ENCODE peak calls at places on chromosomes 2 and 18, in seven cellular contexts. A is foreskin keratinocyte; N is fibroblast of lung; Z is HCT116; T is endothelial cell of umbilical vein; O is A673; V is CD8-positive, alpha-beta T cell. X is an unnamed sample.

GRCh38 chr18:49743296-49743567 is 70.1 kb downstream of the ACAA2 start:
- DNase-seq in A (no peak), N (no peak), Z (no peak), T (no peak), O (no peak), V (no peak), X (no peak)

GRCh38 chr2:221915926-221916325 is 343.8 kb upstream of the EPHA4 start:
- DNase-seq in A (no peak), N (no peak), Z (no peak), T (peak; percentile 43), O (no peak), V (no peak), X (no peak)

GRCh38 chr2:26721267-26722032 is 28.9 kb downstream of the KCNK3 start:
- DNase-seq in A (no peak), N (no peak), Z (no peak), T (no peak), O (no peak), V (no peak), X (peak; percentile 32)

GRCh38 chr2:165307317-165307716 is 68.1 kb downstream of the SCN2A start:
- DNase-seq in A (no peak), N (no peak), Z (no peak), T (no peak), O (no peak), V (no peak), X (no peak)

GRCh38 chr2:233498126-233498525 is 68.5 kb downstream of the USP40 start:
- DNase-seq in A (no peak), N (no peak), Z (no peak), T (no peak), O (no peak), V (no peak), X (no peak)

GRCh38 chr2:43041661-43042360 is 184.6 kb downstream of the ZFP36L2 start:
- DNase-seq in A (peak; percentile 94), N (peak; percentile 98), Z (no peak), T (peak; percentile 98), O (peak; percentile 93), V (no peak), X (peak; percentile 95)

GRCh38 chr18:23302514-23302851 is 150.6 kb upstream of the RIOK3 start:
- DNase-seq in A (no peak), N (no peak), Z (no peak), T (no peak), O (no peak), V (no peak), X (no peak)

GRCh38 chr2:227415538-227416424 is 28.0 kb upstream of the SCYGR1 start:
- DNase-seq in A (peak; percentile 60), N (peak; percentile 85), Z (no peak), T (peak; percentile 85), O (peak; percentile 92), V (no peak), X (no peak)

GRCh38 chr2:162175720-162176119 is 23.7 kb upstream of the GCG start:
- DNase-seq in A (no peak), N (no peak), Z (no peak), T (no peak), O (no peak), V (no peak), X (no peak)

GRCh38 chr2:68912732-68913131 is 40.0 kb downstream of the GKN2 start:
- DNase-seq in A (no peak), N (no peak), Z (no peak), T (no peak), O (no peak), V (peak; percentile 13), X (no peak)

GRCh38 chr2:238724728-238725127 is 123.2 kb upstream of the TWIST2 start:
- DNase-seq in A (no peak), N (no peak), Z (no peak), T (no peak), O (no peak), V (no peak), X (no peak)

GRCh38 chr18:23114911-23115310 is 20.4 kb upstream of the CABLES1 start:
- DNase-seq in A (no peak), N (peak; percentile 43), Z (no peak), T (peak; percentile 36), O (no peak), V (no peak), X (no peak)

GRCh38 chr2:174780191-174780590 is 15.9 kb upstream of the CHRNA1 start:
- DNase-seq in A (no peak), N (no peak), Z (no peak), T (no peak), O (no peak), V (no peak), X (no peak)

GRCh38 chr2:143936758-143937562 is 583.0 kb downstream of the ZEB2 start:
- DNase-seq in A (no peak), N (peak; percentile 49), Z (no peak), T (peak; percentile 48), O (peak; percentile 45), V (no peak), X (peak; percentile 38)

GRCh38 chr2:104599802-104600510 is 254.0 kb upstream of the POU3F3 start:
- DNase-seq in A (peak; percentile 88), N (no peak), Z (no peak), T (no peak), O (no peak), V (no peak), X (no peak)

GRCh38 chr2:152186257-152186656 is 10.7 kb upstream of the STAM2 start:
- DNase-seq in A (no peak), N (no peak), Z (no peak), T (peak; percentile 29), O (peak; percentile 56), V (no peak), X (no peak)

GRCh38 chr2:145431181-145431951 is 911.4 kb upstream of the ZEB2 start:
- DNase-seq in A (no peak), N (no peak), Z (no peak), T (no peak), O (peak; percentile 18), V (no peak), X (peak; percentile 25)

GRCh38 chr2:19377717-19378116 is 19.3 kb upstream of the OSR1 start:
- DNase-seq in A (no peak), N (no peak), Z (no peak), T (no peak), O (no peak), V (no peak), X (no peak)

GRCh38 chr2:55123851-55124269 is 73.6 kb upstream of the RTN4 start:
- DNase-seq in A (no peak), N (no peak), Z (no peak), T (no peak), O (no peak), V (no peak), X (peak; percentile 65)

GRCh38 chr2:16862474-16862873 is 196.8 kb upstream of the CYRIA start:
- DNase-seq in A (no peak), N (no peak), Z (no peak), T (no peak), O (no peak), V (no peak), X (no peak)

GRCh38 chr2:239002960-239003932 is 155.4 kb downstream of the TWIST2 start:
- DNase-seq in A (no peak), N (peak; percentile 86), Z (no peak), T (no peak), O (peak; percentile 59), V (no peak), X (no peak)

GRCh38 chr2:45329045-45329677 is 281.9 kb downstream of the SRBD1 start:
- DNase-seq in A (no peak), N (peak; percentile 54), Z (peak; percentile 29), T (no peak), O (no peak), V (no peak), X (no peak)

GRCh38 chr2:16855183-16855582 is 189.5 kb upstream of the CYRIA start:
- DNase-seq in A (no peak), N (no peak), Z (no peak), T (no peak), O (no peak), V (no peak), X (no peak)

GRCh38 chr18:22238036-22238435 is 68.6 kb downstream of the GATA6 start:
- DNase-seq in A (no peak), N (no peak), Z (no peak), T (no peak), O (no peak), V (peak; percentile 9), X (no peak)

DNA sequence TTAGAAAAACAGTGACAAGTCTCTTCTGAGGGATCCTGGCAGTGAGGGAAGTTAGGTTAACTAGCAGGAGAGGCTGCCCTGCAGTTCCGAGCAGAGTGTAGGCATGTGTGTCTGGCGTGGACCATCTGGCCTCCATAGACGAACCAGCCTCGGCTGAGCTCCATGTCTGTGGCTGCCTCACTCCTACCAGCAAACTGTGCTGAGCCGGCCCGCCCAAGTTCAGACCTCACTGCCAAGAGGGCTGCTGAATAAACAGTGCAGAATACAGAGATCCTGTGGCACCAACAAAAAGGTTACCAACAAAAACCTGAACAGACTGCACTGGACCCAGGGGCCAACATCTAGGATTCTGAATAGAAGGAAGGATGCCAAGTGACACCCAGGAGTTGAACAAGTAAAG is 27.3 kb downstream of the INO80C start:
- DNase-seq in A (no peak), N (peak; percentile 49), Z (no peak), T (peak; percentile 16), O (no peak), V (no peak), X (no peak)
- H3K4me1 ChIP-seq in A (peaks cover 12% of the 10 kb centered on the region), N (no peaks in the 10 kb centered on the region), Z (peaks cover 3% of the 10 kb centered on the region), T (peaks cover 44% of the 10 kb centered on the region), O (no peaks in the 10 kb centered on the region), V (no peaks in the 10 kb centered on the region), X (no peaks in the 10 kb centered on the region)

DNA sequence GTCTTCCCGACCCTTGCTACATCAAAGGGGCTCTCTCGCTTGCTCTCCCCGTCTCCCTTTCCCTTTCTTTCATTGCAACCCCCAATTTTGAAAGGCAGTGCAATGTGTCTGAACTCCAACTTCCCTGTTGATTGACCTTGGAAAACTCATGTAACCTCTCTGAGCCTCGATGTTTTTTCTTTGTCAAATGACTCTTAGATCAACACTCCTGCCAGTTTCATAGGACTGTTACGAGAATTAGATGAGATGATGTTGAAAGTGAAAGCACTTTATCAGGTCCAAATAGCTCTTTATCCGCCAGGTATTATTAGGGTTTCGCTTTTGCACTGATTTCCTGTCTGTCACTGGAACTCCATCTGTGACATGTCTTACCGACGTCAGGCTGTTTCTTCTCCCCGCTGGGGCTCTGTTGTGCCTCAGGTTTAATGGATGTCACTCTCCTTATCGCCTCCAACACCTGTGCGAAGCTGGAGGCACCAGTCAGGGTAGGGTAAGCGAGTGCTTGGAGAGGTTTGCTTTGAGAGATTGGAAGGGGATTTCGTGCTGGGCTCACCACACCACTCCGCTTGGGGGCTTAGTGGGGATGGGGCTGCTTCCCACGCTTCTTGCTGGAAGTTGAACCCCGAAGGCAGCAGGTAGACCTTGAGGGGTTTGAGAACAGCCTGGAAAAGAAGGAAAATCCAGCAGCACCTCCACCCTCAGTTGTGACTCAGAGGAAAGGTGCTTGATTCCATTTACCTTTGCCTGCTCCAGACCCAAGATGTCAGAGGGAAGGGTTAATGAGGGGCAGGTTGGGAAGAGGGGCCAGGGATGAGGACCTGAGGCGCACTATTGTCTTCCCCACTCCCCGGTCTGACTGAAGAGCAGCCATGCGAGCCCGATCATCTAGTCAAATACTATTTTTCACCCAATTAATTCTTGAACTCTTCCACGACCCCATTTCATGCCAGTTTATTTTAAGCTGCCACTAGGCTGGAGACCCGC is 4.3 kb downstream of the GAD1 start:
- DNase-seq in A (no peak), N (no peak), Z (no peak), T (no peak), O (peak; percentile 35), V (no peak), X (no peak)
- H3K4me1 ChIP-seq in A (peaks cover 3% of the 10 kb centered on the region), N (peaks cover 3% of the 10 kb centered on the region), Z (peaks cover 21% of the 10 kb centered on the region), T (peaks cover 18% of the 10 kb centered on the region), O (peaks cover 32% of the 10 kb centered on the region), V (peaks cover 64% of the 10 kb centered on the region), X (peaks cover 8% of the 10 kb centered on the region)

GRCh38 chr2:85794038-85794441 is 40.2 kb downstream of the ATOH8 start:
- DNase-seq in A (no peak), N (no peak), Z (no peak), T (no peak), O (no peak), V (no peak), X (no peak)
- H3K4me1 ChIP-seq in A (peaks cover 7% of the 10 kb centered on the region), N (peaks cover 25% of the 10 kb centered on the region), Z (peaks cover 14% of the 10 kb centered on the region), T (peaks cover 25% of the 10 kb centered on the region), O (peaks cover 8% of the 10 kb centered on the region), V (no peaks in the 10 kb centered on the region), X (peaks cover 4% of the 10 kb centered on the region)

GRCh38 chr2:207131634-207132418 is 33.9 kb downstream of the KLF7 start:
- DNase-seq in A (no peak), N (no peak), Z (no peak), T (peak; percentile 71), O (no peak), V (no peak), X (no peak)
- H3K4me1 ChIP-seq in A (peaks cover 66% of the 10 kb centered on the region), N (peaks cover 20% of the 10 kb centered on the region), Z (peaks cover 13% of the 10 kb centered on the region), T (peaks cover 80% of the 10 kb centered on the region), O (peaks cover 65% of the 10 kb centered on the region), V (peaks cover 41% of the 10 kb centered on the region), X (no peaks in the 10 kb centered on the region)